ENCODE peak calls at places on chromosomes 12 and 14, in four cellular contexts. One of them, this sample, is unnamed.

GRCh38 chr14:70152081-70152480 is 36.7 kb downstream of the SLC8A3 start:
- DNase-seq in lung: no peak
- DNase-seq in AG10803: no peak
- DNase-seq in left ventricle myocardium inferior: no peak
- DNase-seq in this sample: no peak

GRCh38 chr14:99755629-99756603 is 37.3 kb upstream of the EML1 start:
- DNase-seq in lung: peak
- DNase-seq in AG10803: peak
- DNase-seq in left ventricle myocardium inferior: peak
- DNase-seq in this sample: peak

GRCh38 chr12:25236190-25236589 is 14.5 kb downstream of the KRAS start:
- DNase-seq in lung: no peak
- DNase-seq in AG10803: peak
- DNase-seq in left ventricle myocardium inferior: no peak
- DNase-seq in this sample: no peak

GRCh38 chr14:63777024-63777423 is 49.2 kb upstream of the SGPP1 start:
- DNase-seq in lung: no peak
- DNase-seq in AG10803: peak
- DNase-seq in left ventricle myocardium inferior: no peak
- DNase-seq in this sample: no peak

GRCh38 chr12:95997911-95998510 is 1.9 kb upstream of the HAL start:
- DNase-seq in lung: no peak
- DNase-seq in AG10803: no peak
- DNase-seq in left ventricle myocardium inferior: no peak
- DNase-seq in this sample: no peak

GRCh38 chr12:106269150-106269771 is 21.4 kb upstream of the CKAP4 start:
- DNase-seq in lung: no peak
- DNase-seq in AG10803: no peak
- DNase-seq in left ventricle myocardium inferior: no peak
- DNase-seq in this sample: no peak

GRCh38 chr12:114729731-114730130 is 45.8 kb upstream of the TBX3 start:
- DNase-seq in lung: no peak
- DNase-seq in AG10803: peak
- DNase-seq in left ventricle myocardium inferior: no peak
- DNase-seq in this sample: no peak

GRCh38 chr12:110109037-110109836 is 14.9 kb upstream of the IFT81 start:
- DNase-seq in lung: peak
- DNase-seq in AG10803: peak
- DNase-seq in left ventricle myocardium inferior: peak
- DNase-seq in this sample: no peak

GRCh38 chr14:101026341-101026740 is 122.8 kb upstream of the RTL1 start:
- DNase-seq in lung: no peak
- DNase-seq in AG10803: no peak
- DNase-seq in left ventricle myocardium inferior: no peak
- DNase-seq in this sample: no peak

GRCh38 chr14:31941487-31941886 is 135.6 kb upstream of the ARHGAP5 start:
- DNase-seq in lung: no peak
- DNase-seq in AG10803: no peak
- DNase-seq in left ventricle myocardium inferior: no peak
- DNase-seq in this sample: no peak

GRCh38 chr12:49552014-49552413 is 13.2 kb downstream of the KCNH3 start:
- DNase-seq in lung: no peak
- DNase-seq in AG10803: peak
- DNase-seq in left ventricle myocardium inferior: peak
- DNase-seq in this sample: peak

GRCh38 chr14:58467575-58467974 is 40.1 kb downstream of the KIAA0586 start:
- DNase-seq in lung: no peak
- DNase-seq in AG10803: no peak
- DNase-seq in left ventricle myocardium inferior: no peak
- DNase-seq in this sample: no peak

GRCh38 chr12:58349161-58349560 is 407.8 kb downstream of the ATP23 start:
- DNase-seq in lung: no peak
- DNase-seq in AG10803: no peak
- DNase-seq in left ventricle myocardium inferior: no peak
- DNase-seq in this sample: no peak

GRCh38 chr12:52347016-52347415 is 20.3 kb downstream of the KRT85 start:
- DNase-seq in lung: no peak
- DNase-seq in AG10803: no peak
- DNase-seq in left ventricle myocardium inferior: no peak
- DNase-seq in this sample: no peak

GRCh38 chr12:123532808-123533649 is 490 bp downstream of the RILPL1 start:
- DNase-seq in lung: peak
- DNase-seq in AG10803: peak
- DNase-seq in left ventricle myocardium inferior: peak
- DNase-seq in this sample: peak

GRCh38 chr12:90023207-90023870 is 314.7 kb upstream of the ATP2B1 start:
- DNase-seq in lung: no peak
- DNase-seq in AG10803: no peak
- DNase-seq in left ventricle myocardium inferior: no peak
- DNase-seq in this sample: no peak

GRCh38 chr12:93214523-93215289 is 163.0 kb upstream of the NUDT4 start:
- DNase-seq in lung: no peak
- DNase-seq in AG10803: no peak
- DNase-seq in left ventricle myocardium inferior: no peak
- DNase-seq in this sample: no peak

GRCh38 chr14:55454264-55455151 is 14.1 kb upstream of the TBPL2 start:
- DNase-seq in lung: no peak
- DNase-seq in AG10803: peak
- DNase-seq in left ventricle myocardium inferior: no peak
- DNase-seq in this sample: peak

GRCh38 chr12:105433804-105434203 is 103.3 kb downstream of the C12orf75 start:
- DNase-seq in lung: no peak
- DNase-seq in AG10803: peak
- DNase-seq in left ventricle myocardium inferior: no peak
- DNase-seq in this sample: no peak

GRCh38 chr12:67640863-67641262 is 7.7 kb upstream of the DYRK2 start:
- DNase-seq in lung: no peak
- DNase-seq in AG10803: peak
- DNase-seq in left ventricle myocardium inferior: no peak
- DNase-seq in this sample: no peak

GRCh38 chr14:81955123-81955522 is 421.5 kb upstream of the SEL1L start:
- DNase-seq in lung: no peak
- DNase-seq in AG10803: no peak
- DNase-seq in left ventricle myocardium inferior: no peak
- DNase-seq in this sample: no peak

GRCh38 chr12:118326971-118327370 is 45.7 kb downstream of the TAOK3 start:
- DNase-seq in lung: no peak
- DNase-seq in AG10803: peak
- DNase-seq in left ventricle myocardium inferior: no peak
- DNase-seq in this sample: no peak

GRCh38 chr12:124532947-124533346 is 34.5 kb downstream of the NCOR2 start:
- DNase-seq in lung: no peak
- DNase-seq in AG10803: no peak
- DNase-seq in left ventricle myocardium inferior: no peak
- DNase-seq in this sample: no peak

GRCh38 chr14:100762089-100762515 is 35.4 kb downstream of the DLK1 start:
- DNase-seq in lung: no peak
- DNase-seq in AG10803: peak
- DNase-seq in left ventricle myocardium inferior: no peak
- DNase-seq in this sample: no peak

GRCh38 chr14:61469771-61470170 is 148.4 kb downstream of the PRKCH start:
- DNase-seq in lung: peak
- DNase-seq in AG10803: no peak
- DNase-seq in left ventricle myocardium inferior: no peak
- DNase-seq in this sample: no peak

GRCh38 chr14:81402123-81402495 is 2.0 kb upstream of the STON2 start:
- DNase-seq in lung: no peak
- DNase-seq in AG10803: peak
- DNase-seq in left ventricle myocardium inferior: no peak
- DNase-seq in this sample: no peak

GRCh38 chr14:105993814-105994213 is 467.4 kb downstream of the TMEM121 start:
- DNase-seq in lung: no peak
- DNase-seq in AG10803: no peak
- DNase-seq in left ventricle myocardium inferior: no peak
- DNase-seq in this sample: no peak

GRCh38 chr14:105999361-106000028 is 473.1 kb downstream of the TMEM121 start:
- DNase-seq in lung: peak
- DNase-seq in AG10803: peak
- DNase-seq in left ventricle myocardium inferior: peak
- DNase-seq in this sample: peak
- TF ChIP-seq CTCF in lung: peak
- TF ChIP-seq CTCF in AG10803: peak
- TF ChIP-seq CTCF in left ventricle myocardium inferior: peak
- TF ChIP-seq CTCF in this sample: peak

DNA sequence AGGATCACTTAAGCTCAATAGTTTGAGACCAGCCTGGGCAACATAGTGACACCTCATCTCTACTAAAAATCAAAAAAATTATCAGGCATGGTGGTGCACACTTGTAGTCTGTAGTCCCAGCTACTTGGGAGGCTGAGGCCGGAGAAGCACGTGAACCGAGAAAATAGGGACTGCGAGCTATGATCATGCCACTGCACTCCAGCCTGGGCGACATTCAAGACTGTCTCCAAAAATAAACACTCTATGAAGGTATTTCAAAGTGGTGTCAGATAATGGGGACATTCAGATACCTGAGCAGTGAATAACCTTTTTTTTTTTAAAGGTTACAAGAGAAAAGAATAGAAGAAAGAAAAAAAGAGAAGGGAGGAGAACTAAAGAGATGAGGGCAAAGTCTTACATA is 98.1 kb downstream of the MED13L start:
- DNase-seq in lung: no peak
- DNase-seq in AG10803: no peak
- DNase-seq in left ventricle myocardium inferior: no peak
- DNase-seq in this sample: no peak
- TF ChIP-seq CTCF in lung: no peak
- TF ChIP-seq CTCF in AG10803: no peak
- TF ChIP-seq CTCF in left ventricle myocardium inferior: no peak
- TF ChIP-seq CTCF in this sample: no peak

GRCh38 chr12:101570022-101570421 is 24.7 kb upstream of the MYBPC1 start:
- DNase-seq in lung: no peak
- DNase-seq in AG10803: peak
- DNase-seq in left ventricle myocardium inferior: no peak
- DNase-seq in this sample: no peak
- TF ChIP-seq CTCF in lung: no peak
- TF ChIP-seq CTCF in AG10803: peak
- TF ChIP-seq CTCF in left ventricle myocardium inferior: peak
- TF ChIP-seq CTCF in this sample: peak

DNA sequence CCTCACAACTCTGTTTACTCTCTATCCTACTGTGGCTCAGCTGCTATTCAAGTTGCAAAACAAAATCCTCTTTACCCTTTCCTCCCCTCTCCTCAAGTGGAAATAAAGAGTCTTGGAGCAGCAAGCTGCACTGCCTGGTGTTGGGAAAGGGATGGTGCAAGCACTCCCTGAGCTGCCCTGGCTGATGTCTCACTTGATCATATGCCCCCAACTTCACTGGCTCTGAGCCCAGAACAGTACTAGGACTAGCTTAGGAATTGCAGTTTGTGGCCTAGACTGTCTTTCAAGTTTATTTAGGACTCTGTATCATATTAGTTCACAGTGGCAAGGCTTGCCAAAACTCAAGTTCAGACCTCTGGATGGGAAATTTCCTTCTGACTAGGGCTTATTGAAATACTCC is 1683.8 kb upstream of the SEL1L start:
- DNase-seq in lung: no peak
- DNase-seq in AG10803: peak
- DNase-seq in left ventricle myocardium inferior: no peak
- DNase-seq in this sample: no peak
- TF ChIP-seq CTCF in lung: no peak
- TF ChIP-seq CTCF in AG10803: no peak
- TF ChIP-seq CTCF in left ventricle myocardium inferior: peak
- TF ChIP-seq CTCF in this sample: no peak

This sample was measured in pancreas.